ENCODE peak calls at places on chromosomes 2 and 18, in nine cellular contexts. Y, A, B, W, H, M, P, F and J are unnamed samples.
A peak's percentile ranks its signal among the peaks of the same experiment; 100 is the strongest.

GRCh38 chr2:209473930-209474419 is 50.1 kb downstream of the MAP2 start:
- DNase-seq in Y (peak; percentile 93), A (peak; percentile 68), B (no peak), W (no peak), H (peak; percentile 57), M (peak; percentile 88), P (no peak), F (no peak), J (no peak)

GRCh38 chr18:23138470-23138869 is 3.2 kb downstream of the CABLES1 start:
- DNase-seq in Y (no peak), A (no peak), B (no peak), W (peak; percentile 65), H (no peak), M (no peak), P (no peak), F (no peak), J (peak; percentile 83)

GRCh38 chr2:100185516-100185915 is 43.1 kb upstream of the AFF3 start:
- DNase-seq in Y (no peak), A (no peak), B (no peak), W (no peak), H (no peak), M (no peak), P (no peak), F (no peak), J (no peak)

GRCh38 chr18:32911660-32912284 is 138.9 kb upstream of the KLHL14 start:
- DNase-seq in Y (no peak), A (peak; percentile 37), B (no peak), W (no peak), H (peak; percentile 50), M (peak; percentile 4), P (no peak), F (no peak), J (no peak)

GRCh38 chr2:10331702-10332401 is 29.1 kb downstream of the HPCAL1 start:
- DNase-seq in Y (no peak), A (no peak), B (no peak), W (no peak), H (no peak), M (no peak), P (no peak), F (no peak), J (no peak)

GRCh38 chr2:208820289-208820688 is 413.7 kb downstream of the PTH2R start:
- DNase-seq in Y (no peak), A (peak; percentile 5), B (no peak), W (no peak), H (no peak), M (no peak), P (no peak), F (no peak), J (peak; percentile 61)

GRCh38 chr18:54852780-54853675 is 24.8 kb downstream of the RAB27B start:
- DNase-seq in Y (no peak), A (no peak), B (no peak), W (no peak), H (no peak), M (no peak), P (no peak), F (no peak), J (no peak)

GRCh38 chr2:113068706-113069485 is 1.1 kb downstream of the IL1F10 start:
- DNase-seq in Y (peak; percentile 22), A (peak; percentile 62), B (no peak), W (no peak), H (no peak), M (no peak), P (no peak), F (no peak), J (no peak)

GRCh38 chr2:206936456-206937222 is 2.7 kb upstream of the CPO start:
- DNase-seq in Y (no peak), A (no peak), B (no peak), W (no peak), H (no peak), M (no peak), P (no peak), F (no peak), J (no peak)